ENCODE peak calls at places on chromosomes 5 and 9, in five cellular contexts. B, L, Q, E and C are unnamed samples.

GRCh38 chr9:96150324-96151023 is 151.5 kb downstream of the HSD17B3 start:
- DNase-seq in E (no peak), B (no peak), L (no peak), Q (no peak), C (no peak)

GRCh38 chr5:96247097-96247675 is 185.9 kb downstream of the PCSK1 start:
- DNase-seq in B (no peak), L (no peak), E (no peak), Q (peak; percentile 78), C (peak; percentile 51)

GRCh38 chr9:133892193-133892920 is 99.8 kb downstream of the VAV2 start:
- DNase-seq in E (no peak), Q (no peak), B (no peak), L (no peak), C (peak; percentile 87)

GRCh38 chr5:11863920-11864319 is 40.3 kb downstream of the CTNND2 start:
- DNase-seq in Q (no peak), L (no peak), E (no peak), B (no peak), C (no peak)

GRCh38 chr5:74863726-74864125 is 2.5 kb downstream of the FAM169A start:
- DNase-seq in L (no peak), E (no peak), Q (no peak), B (no peak), C (no peak)

GRCh38 chr5:53035868-53036381 is 46.8 kb downstream of the ITGA2 start:
- DNase-seq in L (no peak), E (peak; percentile 2), B (no peak), Q (peak; percentile 66), C (no peak)

GRCh38 chr9:94153905-94154304 is 69.6 kb downstream of the PTPDC1 start:
- DNase-seq in L (no peak), E (peak; percentile 84), Q (no peak), B (no peak), C (no peak)

GRCh38 chr5:135553688-135554462 is 18.1 kb upstream of the NEUROG1 start:
- DNase-seq in E (no peak), Q (peak; percentile 7), B (no peak), L (no peak), C (no peak)

GRCh38 chr9:82490019-82490499 is 501.5 kb downstream of the SPATA31D1 start:
- DNase-seq in E (no peak), Q (peak; percentile 74), B (no peak), L (no peak), C (no peak)

GRCh38 chr9:136482793-136483588 is at the start of gene SEC16A:
- DNase-seq in B (peak; percentile 99), Q (peak; percentile 97), L (peak; percentile 99), E (peak; percentile 96), C (peak; percentile 100)

GRCh38 chr5:109917966-109918365 is 228.2 kb downstream of the MAN2A1 start:
- DNase-seq in B (no peak), L (no peak), Q (no peak), E (no peak), C (no peak)

GRCh38 chr9:1087120-1087881 is 37.1 kb downstream of the DMRT2 start:
- DNase-seq in Q (no peak), B (no peak), E (no peak), L (no peak), C (no peak)

GRCh38 chr5:4156889-4157288 is 561.3 kb downstream of the IRX1 start:
- DNase-seq in Q (no peak), L (no peak), B (no peak), E (no peak), C (no peak)

GRCh38 chr9:115015018-115015635 is 84.7 kb upstream of the TNFSF8 start:
- DNase-seq in L (no peak), Q (peak; percentile 64), E (peak; percentile 52), B (no peak), C (peak; percentile 56)

GRCh38 chr5:81097733-81098132 is 135.4 kb upstream of the CKMT2 start:
- DNase-seq in Q (peak; percentile 67), E (no peak), B (no peak), L (no peak), C (no peak)

GRCh38 chr5:100901851-100902341 is 1.2 kb downstream of the ST8SIA4 start:
- DNase-seq in Q (no peak), B (no peak), E (peak; percentile 88), L (peak; percentile 76), C (peak; percentile 24)

GRCh38 chr9:107982735-107983134 is 493.2 kb upstream of the KLF4 start:
- DNase-seq in Q (no peak), L (no peak), B (no peak), E (no peak), C (no peak)

GRCh38 chr9:100370064-100370723 is 17.5 kb upstream of the TEX10 start:
- DNase-seq in L (no peak), B (no peak), E (no peak), Q (no peak), C (no peak)
- H3K9me3 ChIP-seq in L (peaks cover 4% of the 10 kb centered on the region), B (peaks cover 11% of the 10 kb centered on the region), E (no peaks in the 10 kb centered on the region), Q (no peaks in the 10 kb centered on the region), C (no peaks in the 10 kb centered on the region)

GRCh38 chr5:180216646-180217171 is 7.7 kb upstream of the RASGEF1C start:
- DNase-seq in B (no peak), Q (no peak), E (no peak), L (no peak), C (no peak)

GRCh38 chr5:180217797-180218196 is 8.8 kb upstream of the RASGEF1C start:
- DNase-seq in B (no peak), L (no peak), E (no peak), Q (no peak), C (no peak)

GRCh38 chr5:180222056-180222455 is 13.0 kb upstream of the RASGEF1C start:
- DNase-seq in B (no peak), E (no peak), Q (no peak), L (no peak), C (no peak)
- H3K9me3 ChIP-seq in B (peaks cover 100% of the 10 kb centered on the region), E (no peaks in the 10 kb centered on the region), Q (peaks cover 23% of the 10 kb centered on the region), L (peaks cover 84% of the 10 kb centered on the region), C (no peaks in the 10 kb centered on the region)

DNA sequence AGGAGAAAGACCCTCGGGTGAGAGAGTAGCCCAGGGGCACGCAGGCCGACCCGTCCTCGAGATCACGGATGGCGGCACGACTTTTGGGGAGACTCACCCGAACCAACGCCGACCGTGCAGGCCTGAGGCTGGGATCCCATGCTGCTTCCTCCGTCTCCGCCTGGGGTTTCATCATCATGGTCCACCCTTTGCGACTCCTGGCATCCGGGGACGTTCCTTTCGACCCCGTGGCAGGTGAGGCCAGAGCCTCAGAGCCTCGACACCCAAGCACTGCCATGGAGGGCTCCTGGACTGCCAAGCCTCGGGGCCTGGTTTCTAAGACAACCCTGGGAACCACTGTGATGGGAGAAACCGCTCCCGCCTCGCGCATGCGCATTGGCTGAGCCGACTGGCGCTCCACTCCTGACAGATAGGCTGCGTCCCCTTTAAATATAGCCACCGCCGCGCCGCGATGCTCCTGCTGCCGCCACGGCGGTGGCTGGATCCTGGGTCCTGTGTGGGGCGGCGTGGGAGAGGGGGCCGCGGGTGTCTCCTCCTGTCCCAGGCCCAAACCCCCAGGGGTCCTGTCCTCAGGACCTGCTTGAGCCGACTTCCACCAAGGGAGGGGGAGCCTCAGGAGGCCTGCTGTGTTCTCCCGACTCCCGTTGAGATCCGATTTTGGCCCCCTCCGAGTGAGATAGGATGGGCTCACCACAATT is 481.6 kb downstream of the SPATA31A7 start:
- DNase-seq in L (no peak), Q (no peak), E (no peak), B (no peak), C (no peak)
- H3K9me3 ChIP-seq in L (peaks cover 5% of the 10 kb centered on the region), Q (peaks cover 35% of the 10 kb centered on the region), E (no peaks in the 10 kb centered on the region), B (no peaks in the 10 kb centered on the region), C (no peaks in the 10 kb centered on the region)

GRCh38 chr5:153066281-153066680 is 424.2 kb upstream of the GRIA1 start:
- DNase-seq in Q (no peak), B (no peak), L (no peak), E (no peak), C (no peak)
- H3K9me3 ChIP-seq in Q (peaks cover 5% of the 10 kb centered on the region), B (no peaks in the 10 kb centered on the region), L (no peaks in the 10 kb centered on the region), E (no peaks in the 10 kb centered on the region), C (no peaks in the 10 kb centered on the region)